ENCODE peak calls at places on chromosomes 4 and X, in five cellular contexts. Q is ovary, O is IMR-90, L is stomach, M is body of pancreas. E is an unnamed sample.

GRCh38 chr4:150814873-150815272 is 200.2 kb downstream of the LRBA start:
- DNase-seq in Q (no peak), O (no peak), L (no peak), M (no peak), E (no peak)

GRCh38 chr4:143362392-143363046 is 25.8 kb downstream of the GAB1 start:
- DNase-seq in Q (no peak), O (no peak), L (no peak), M (no peak), E (no peak)

GRCh38 chr4:40736910-40737309 is 12.8 kb upstream of the NSUN7 start:
- DNase-seq in Q (no peak), O (peak; percentile 22), L (no peak), M (no peak), E (no peak)

GRCh38 chrX:64342811-64343210 is 52.4 kb downstream of the MTMR8 start:
- DNase-seq in Q (no peak), O (no peak), L (no peak), M (no peak), E (no peak)

GRCh38 chr4:73679836-73680235 is 59.6 kb upstream of the RASSF6 start:
- DNase-seq in Q (no peak), O (peak; percentile 85), L (no peak), M (no peak), E (no peak)

GRCh38 chr4:168737441-168738176 is 240.8 kb downstream of the PALLD start:
- DNase-seq in Q (no peak), O (peak; percentile 73), L (no peak), M (no peak), E (no peak)

GRCh38 chr4:11268149-11268548 is 160.5 kb downstream of the HS3ST1 start:
- DNase-seq in Q (no peak), O (no peak), L (no peak), M (no peak), E (no peak)

GRCh38 chr4:138663883-138664282 is 351.7 kb upstream of the NOCT start:
- DNase-seq in Q (no peak), O (peak; percentile 11), L (no peak), M (no peak), E (no peak)

GRCh38 chr4:120869511-120870278 is 52.8 kb downstream of the PRDM5 start:
- DNase-seq in Q (no peak), O (peak; percentile 14), L (no peak), M (no peak), E (no peak)

GRCh38 chr4:83240379-83240875 is 44.2 kb downstream of the COQ2 start:
- DNase-seq in Q (no peak), O (no peak), L (no peak), M (no peak), E (no peak)

GRCh38 chrX:116462843-116463242 is at the start of gene CT83:
- DNase-seq in Q (no peak), O (no peak), L (no peak), M (no peak), E (no peak)

GRCh38 chr4:183434264-183435045 is 10.0 kb upstream of the CDKN2AIP start:
- DNase-seq in Q (no peak), O (no peak), L (no peak), M (no peak), E (no peak)

GRCh38 chrX:40784516-40785151 is 49.3 kb upstream of the MED14 start:
- DNase-seq in Q (no peak), O (peak; percentile 31), L (no peak), M (no peak), E (no peak)

GRCh38 chrX:83759872-83760271 is 101.1 kb upstream of the CYLC1 start:
- DNase-seq in Q (no peak), O (peak; percentile 9), L (no peak), M (no peak), E (no peak)

GRCh38 chr4:2372488-2373030 is 45.9 kb downstream of the ZFYVE28 start:
- DNase-seq in Q (no peak), O (no peak), L (no peak), M (no peak), E (no peak)

GRCh38 chrX:12026481-12026880 is 111.8 kb upstream of the FRMPD4 start:
- DNase-seq in Q (no peak), O (no peak), L (no peak), M (no peak), E (no peak)

GRCh38 chr4:98939892-98940298 is 11.0 kb upstream of the EIF4E start:
- DNase-seq in Q (no peak), O (peak; percentile 80), L (no peak), M (no peak), E (no peak)

GRCh38 chr4:84530871-84531270 is 31.8 kb upstream of the NKX6-1 start:
- DNase-seq in Q (no peak), O (peak; percentile 19), L (no peak), M (no peak), E (no peak)

GRCh38 chrX:106898462-106898861 is 4.7 kb downstream of the RIPPLY1 start:
- DNase-seq in Q (no peak), O (peak; percentile 53), L (no peak), M (peak; percentile 37), E (no peak)

GRCh38 chrX:84320606-84321005 is 132.6 kb upstream of the RPS6KA6 start:
- DNase-seq in Q (no peak), O (peak; percentile 2), L (no peak), M (no peak), E (no peak)

GRCh38 chr4:154329268-154329858 is 162.2 kb downstream of the DCHS2 start:
- DNase-seq in Q (peak; percentile 16), O (peak; percentile 10), L (no peak), M (no peak), E (no peak)

GRCh38 chr4:7041851-7042696 is 1.1 kb upstream of the TADA2B start:
- DNase-seq in Q (no peak), O (peak; percentile 55), L (peak; percentile 61), M (peak; percentile 50), E (peak; percentile 55)

GRCh38 chr4:2253160-2254084 is 8.5 kb downstream of the MXD4 start:
- DNase-seq in Q (no peak), O (no peak), L (peak; percentile 15), M (no peak), E (peak; percentile 17)

GRCh38 chr4:76147454-76148141 is 599 bp downstream of the NUP54 start:
- DNase-seq in Q (no peak), O (peak; percentile 75), L (peak; percentile 46), M (peak; percentile 36), E (no peak)

DNA sequence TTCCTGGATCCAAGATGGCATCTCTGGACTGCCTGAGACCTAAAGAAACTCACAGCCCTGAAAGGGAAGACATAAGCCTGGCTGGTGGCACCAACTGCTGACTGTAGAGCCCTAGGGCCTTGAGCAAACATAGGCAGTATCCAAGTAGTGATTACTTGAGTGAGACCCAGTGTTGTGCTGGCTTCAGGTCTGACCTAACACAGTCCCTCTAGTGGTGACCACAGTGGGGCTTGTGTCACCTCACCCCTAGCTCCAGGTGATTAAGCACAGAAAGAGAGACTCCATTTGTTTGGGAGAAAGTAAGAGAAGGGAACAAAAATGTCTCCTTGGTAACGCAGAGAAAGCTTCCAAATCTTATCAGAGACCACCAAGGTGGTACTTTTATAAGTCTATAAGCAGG is 496.3 kb upstream of the HTR2C start:
- DNase-seq in Q (no peak), O (no peak), L (no peak), M (no peak), E (no peak)
- TF ChIP-seq POLR2A in Q (no peak), O (no peak), L (no peak), M (no peak), E (no peak)

GRCh38 chr4:4480205-4480604 is 61.6 kb downstream of the STX18 start:
- DNase-seq in Q (no peak), O (no peak), L (no peak), M (no peak), E (no peak)

GRCh38 chr4:4480685-4481393 is 61.0 kb downstream of the STX18 start:
- DNase-seq in Q (no peak), O (peak; percentile 41), L (no peak), M (no peak), E (no peak)

GRCh38 chr4:4479366-4479765 is 62.5 kb downstream of the STX18 start:
- DNase-seq in Q (no peak), O (no peak), L (no peak), M (no peak), E (no peak)

GRCh38 chr4:4477796-4478195 is 64.1 kb downstream of the STX18 start:
- DNase-seq in Q (no peak), O (peak; percentile 35), L (no peak), M (peak; percentile 34), E (no peak)

DNA sequence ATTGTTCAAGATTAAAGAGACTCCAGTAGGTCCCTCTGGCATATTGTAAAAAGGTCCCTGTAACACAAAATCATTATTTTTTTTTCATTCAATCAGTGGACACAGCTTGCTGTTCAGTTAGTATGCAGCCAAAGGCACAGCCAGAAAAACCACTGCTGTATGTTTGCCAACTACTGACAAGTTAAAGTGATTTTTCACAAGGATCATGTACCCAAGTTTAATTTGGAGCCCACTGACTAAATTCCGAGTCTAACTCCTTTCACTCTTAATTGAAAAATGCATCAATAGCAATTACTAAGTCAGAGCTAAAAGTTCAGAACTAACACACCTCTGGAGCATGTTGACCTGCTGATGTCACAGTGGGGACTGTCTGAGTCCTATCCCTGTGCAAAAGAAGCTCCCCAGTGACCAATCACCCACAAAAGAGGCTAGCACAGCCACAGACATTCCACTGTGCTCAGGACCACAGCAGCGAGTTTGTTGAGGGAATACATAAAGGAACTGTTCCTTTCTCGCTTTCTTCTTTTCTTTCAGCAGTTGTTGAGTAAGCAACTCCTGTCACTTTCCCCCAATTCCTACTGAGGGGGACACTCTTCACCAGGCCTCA is 60.4 kb downstream of the STX18 start:
- DNase-seq in Q (no peak), O (no peak), L (no peak), M (no peak), E (no peak)
- H3K27ac ChIP-seq in Q (no peak overlapping the region), O (no peak overlapping the region), L (no peak overlapping the region), M (peak overlapping the region; percentile 22), E (peak overlapping the region; percentile 12)

DNA sequence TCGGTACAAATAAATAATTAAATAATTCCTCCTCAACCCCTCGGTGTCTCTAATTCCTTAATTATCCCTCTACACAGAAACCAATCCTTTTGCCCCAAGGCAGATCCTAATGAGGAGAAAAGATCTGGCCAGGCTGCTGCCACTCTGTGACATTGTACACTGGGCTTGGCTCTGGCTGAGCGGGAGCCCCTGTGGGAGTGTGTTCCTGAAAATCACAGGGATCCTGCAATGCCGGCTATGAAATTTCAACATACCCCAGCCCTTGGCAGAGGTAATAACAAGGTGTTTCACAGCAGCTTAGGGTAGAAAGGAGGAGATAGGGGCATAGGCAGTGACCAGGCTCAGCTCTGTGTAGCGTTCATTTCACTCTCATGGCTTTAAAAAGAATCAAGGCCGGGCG is 96.0 kb downstream of the DHRSX start:
- DNase-seq in Q (no peak), O (no peak), L (no peak), M (no peak), E (no peak)
- TF ChIP-seq POLR2A in Q (no peak), O (no peak), L (no peak), M (no peak), E (no peak)

GRCh38 chrX:79036152-79036551 is 91.0 kb downstream of the P2RY10 start:
- DNase-seq in Q (no peak), O (no peak), L (no peak), M (no peak), E (no peak)
- H3K27ac ChIP-seq in Q (no peak overlapping the region), O (no peak overlapping the region), L (no peak overlapping the region), M (no peak overlapping the region), E (no peak overlapping the region)

DNA sequence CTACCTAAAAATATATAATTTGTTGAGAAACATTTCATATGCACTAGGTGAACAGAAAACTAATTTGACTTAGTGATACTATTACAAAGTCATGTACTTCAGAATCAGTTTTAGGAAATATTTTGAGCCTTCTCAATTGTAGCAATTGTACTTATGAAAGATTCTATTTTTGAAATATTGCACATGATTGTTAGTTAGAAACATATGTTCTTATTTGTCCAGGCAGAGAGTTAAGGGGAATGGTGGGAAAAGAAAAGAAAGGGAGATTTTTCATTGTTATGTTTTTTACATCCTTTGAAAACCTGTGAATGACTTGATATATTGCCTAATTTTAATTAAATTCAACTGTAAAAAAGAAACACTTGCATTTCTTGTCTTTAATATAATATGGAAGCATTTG is 66.0 kb downstream of the GLRB start:
- DNase-seq in Q (no peak), O (no peak), L (no peak), M (no peak), E (no peak)
- TF ChIP-seq POLR2A in Q (no peak), O (no peak), L (no peak), M (no peak), E (no peak)